ENCODE peak calls at places on chromosome 3, in four cellular contexts. H is Daoy; X is NCI-H774; Y is CD8-positive, alpha-beta T cell. K is an unnamed sample.

GRCh38 chr3:50246517-50246954 is 10.5 kb downstream of the GNAI2 start:
- DNase-seq in X (no peak), Y (peak), H (peak), K (no peak)

GRCh38 chr3:105829229-105829628 is 39.6 kb downstream of the CBLB start:
- DNase-seq in H (peak), Y (peak), X (no peak), K (no peak)

GRCh38 chr3:197117107-197117506 is 87.5 kb upstream of the MELTF start:
- DNase-seq in Y (no peak), X (no peak), H (no peak), K (no peak)

GRCh38 chr3:29255854-29256696 is 24.8 kb upstream of the RBMS3 start:
- DNase-seq in X (no peak), H (peak), Y (no peak), K (no peak)

GRCh38 chr3:74520895-74521294 is 93.6 kb downstream of the CNTN3 start:
- DNase-seq in X (no peak), Y (no peak), H (no peak), K (no peak)

GRCh38 chr3:52240059-52240885 is 1.3 kb upstream of the TWF2 start:
- DNase-seq in H (peak), Y (peak), X (peak), K (peak)

GRCh38 chr3:100993309-100993708 is at the start of gene ABI3BP:
- DNase-seq in H (peak), Y (no peak), X (peak), K (peak)

GRCh38 chr3:170429050-170429449 is 10.4 kb downstream of the CLDN11 start:
- DNase-seq in H (peak), X (no peak), Y (no peak), K (no peak)

GRCh38 chr3:52851348-52851747 is 16.5 kb upstream of the MUSTN1 start:
- DNase-seq in X (no peak), H (peak), Y (peak), K (peak)

GRCh38 chr3:59482001-59482400 is 432.2 kb upstream of the CFAP20DC start:
- DNase-seq in Y (no peak), H (no peak), X (no peak), K (no peak)

GRCh38 chr3:16243706-16244490 is 20.8 kb downstream of the DPH3 start:
- DNase-seq in H (peak), Y (no peak), X (no peak), K (no peak)

GRCh38 chr3:131840151-131840797 is 194.5 kb downstream of the CPNE4 start:
- DNase-seq in H (no peak), X (no peak), Y (no peak), K (no peak)

GRCh38 chr3:4687167-4687566 is 194.0 kb downstream of the ITPR1 start:
- DNase-seq in H (peak), Y (no peak), X (peak), K (no peak)

GRCh38 chr3:146019508-146019907 is 141.5 kb downstream of the PLOD2 start:
- DNase-seq in H (peak), Y (no peak), X (no peak), K (no peak)

GRCh38 chr3:44814751-44815150 is 47.0 kb upstream of the TMEM42 start:
- DNase-seq in X (no peak), Y (no peak), H (no peak), K (no peak)

GRCh38 chr3:32575451-32575850 is 4.8 kb upstream of the DYNC1LI1 start:
- DNase-seq in H (no peak), Y (no peak), X (no peak), K (no peak)

GRCh38 chr3:128730521-128730920 is 4.5 kb downstream of the RAB7A start:
- DNase-seq in H (no peak), X (no peak), Y (no peak), K (no peak)

GRCh38 chr3:119630562-119631329 is 29.6 kb downstream of the POPDC2 start:
- DNase-seq in H (peak), X (no peak), Y (no peak), K (no peak)

GRCh38 chr3:188975612-188976314 is 196.0 kb upstream of the TPRG1 start:
- DNase-seq in X (peak), H (no peak), Y (no peak), K (no peak)

GRCh38 chr3:39144748-39145380 is 8.5 kb downstream of the CSRNP1 start:
- DNase-seq in Y (no peak), H (no peak), X (no peak), K (no peak)

GRCh38 chr3:185353823-185354614 is 8.9 kb upstream of the MAP3K13 start:
- DNase-seq in H (peak), Y (peak), X (peak), K (peak)

GRCh38 chr3:150829408-150829807 is 66.4 kb upstream of the SIAH2 start:
- DNase-seq in H (no peak), Y (no peak), X (no peak), K (no peak)

GRCh38 chr3:134092231-134092701 is 62.5 kb upstream of the SLCO2A1 start:
- DNase-seq in X (no peak), Y (no peak), H (peak), K (no peak)

GRCh38 chr3:143088835-143089234 is 30.7 kb upstream of the CHST2 start:
- DNase-seq in Y (no peak), H (no peak), X (no peak), K (no peak)

GRCh38 chr3:65714138-65714537 is 324.6 kb downstream of the MAGI1 start:
- DNase-seq in H (peak), X (no peak), Y (no peak), K (no peak)